ENCODE peak calls at places on chromosomes 11 and 22, in four cellular contexts. A is AG08395, T is retinal pigment epithelial cell, Y is GM23248. J is an unnamed sample.

GRCh38 chr11:95058622-95059021 is 8.1 kb upstream of the SRSF8 start:
- DNase-seq in A (no peak), T (no peak), Y (peak), J (peak)

GRCh38 chr11:44837650-44838049 is 110.9 kb downstream of the TSPAN18 start:
- DNase-seq in A (no peak), T (no peak), Y (peak), J (no peak)

GRCh38 chr11:5234390-5234834 is at the start of gene HBD:
- DNase-seq in A (peak), T (no peak), Y (peak), J (peak)

GRCh38 chr22:18997925-18998315 is 61.8 kb upstream of the PRODH start:
- DNase-seq in A (no peak), T (no peak), Y (no peak), J (no peak)

GRCh38 chr11:113431746-113432145 is 43.5 kb downstream of the DRD2 start:
- DNase-seq in A (no peak), T (no peak), Y (no peak), J (no peak)

GRCh38 chr11:61007383-61007970 is 36.0 kb downstream of the CD6 start:
- DNase-seq in A (no peak), T (no peak), Y (peak), J (no peak)

GRCh38 chr11:72562431-72562830 is 111.8 kb downstream of the PDE2A start:
- DNase-seq in A (no peak), T (no peak), Y (no peak), J (no peak)

GRCh38 chr22:41925783-41926460 is 684 bp downstream of the TNFRSF13C start:
- DNase-seq in A (peak), T (no peak), Y (peak), J (no peak)

GRCh38 chr22:35972559-35972958 is 56.1 kb downstream of the RBFOX2 start:
- DNase-seq in A (no peak), T (no peak), Y (peak), J (no peak)

GRCh38 chr11:12276356-12276755 is 101.0 kb upstream of the PARVA start:
- DNase-seq in A (no peak), T (no peak), Y (no peak), J (no peak)

GRCh38 chr11:59754494-59754858 is 700 bp upstream of the STX3 start:
- DNase-seq in A (no peak), T (no peak), Y (peak), J (no peak)

GRCh38 chr11:66956689-66957290 is 1.4 kb downstream of the PC start:
- DNase-seq in A (no peak), T (no peak), Y (peak), J (peak)

GRCh38 chr22:35135165-35135564 is 69.2 kb downstream of the ISX start:
- DNase-seq in A (no peak), T (no peak), Y (no peak), J (no peak)

GRCh38 chr22:37661160-37661924 is 2.8 kb downstream of the PDXP start:
- DNase-seq in A (peak), T (peak), Y (peak), J (peak)

GRCh38 chr22:46148885-46149492 is 1.3 kb upstream of the PPARA start:
- DNase-seq in A (no peak), T (no peak), Y (no peak), J (no peak)

GRCh38 chr22:44685384-44686056 is 16.5 kb upstream of the PRR5 start:
- DNase-seq in A (peak), T (no peak), Y (peak), J (no peak)

GRCh38 chr11:110859998-110860397 is 147.8 kb upstream of the ARHGAP20 start:
- DNase-seq in A (no peak), T (no peak), Y (no peak), J (no peak)

GRCh38 chr11:77301510-77301909 is at the start of gene GDPD4:
- DNase-seq in A (no peak), T (no peak), Y (no peak), J (no peak)

GRCh38 chr11:134413334-134414035 is 1.4 kb upstream of the B3GAT1 start:
- DNase-seq in A (no peak), T (no peak), Y (no peak), J (no peak)

GRCh38 chr11:133946541-133947297 is 10.0 kb downstream of the IGSF9B start:
- DNase-seq in A (no peak), T (no peak), Y (no peak), J (no peak)